ENCODE peak calls at places on chromosomes 13 and 19, in six cellular contexts. Q, L, H, G, P and S are unnamed samples.

GRCh38 chr19:13681509-13681908 is 82.8 kb upstream of the MRI1 start:
- DNase-seq in Q (no peak), L (peak), H (no peak), G (no peak), P (no peak), S (no peak)

GRCh38 chr19:5932146-5932545 is 18.1 kb downstream of the CAPS start:
- DNase-seq in Q (peak), L (no peak), H (no peak), G (no peak), P (no peak), S (no peak)

GRCh38 chr13:98961204-98962105 is 16.4 kb downstream of the DOCK9 start:
- DNase-seq in Q (no peak), L (no peak), H (no peak), G (no peak), P (no peak), S (no peak)

GRCh38 chr19:48444933-48445194 is 919 bp upstream of the GRWD1 start:
- DNase-seq in Q (no peak), L (no peak), H (no peak), G (no peak), P (no peak), S (no peak)

GRCh38 chr19:6425732-6426686 is 1.4 kb upstream of the KHSRP start:
- DNase-seq in Q (no peak), L (no peak), H (no peak), G (no peak), P (peak), S (no peak)

GRCh38 chr13:42996584-42996983 is 4.5 kb upstream of the EPSTI1 start:
- DNase-seq in Q (no peak), L (peak), H (peak), G (no peak), P (peak), S (peak)

GRCh38 chr13:85698236-85698635 is 101.0 kb downstream of the SLITRK6 start:
- DNase-seq in Q (no peak), L (no peak), H (no peak), G (no peak), P (no peak), S (no peak)

GRCh38 chr13:36921902-36922301 is 1.9 kb upstream of the SMAD9 start:
- DNase-seq in Q (no peak), L (no peak), H (no peak), G (no peak), P (no peak), S (no peak)

GRCh38 chr13:21674271-21675009 is 3.6 kb downstream of the FGF9 start:
- DNase-seq in Q (peak), L (no peak), H (no peak), G (peak), P (no peak), S (no peak)

GRCh38 chr13:110471833-110472162 is 89.7 kb downstream of the RAB20 start:
- DNase-seq in Q (no peak), L (peak), H (no peak), G (peak), P (no peak), S (peak)

GRCh38 chr19:43476606-43477005 is 11.2 kb upstream of the LYPD3 start:
- DNase-seq in Q (no peak), L (peak), H (peak), G (no peak), P (no peak), S (peak)

GRCh38 chr13:48233097-48233885 is at the start of gene ITM2B:
- DNase-seq in Q (peak), L (peak), H (no peak), G (peak), P (peak), S (no peak)

GRCh38 chr13:45718063-45718462 is 15.9 kb downstream of the CBY2 start:
- DNase-seq in Q (no peak), L (peak), H (no peak), G (no peak), P (peak), S (no peak)

GRCh38 chr13:25902946-25903345 is 148.9 kb downstream of the SHISA2 start:
- DNase-seq in Q (no peak), L (no peak), H (no peak), G (no peak), P (no peak), S (no peak)

GRCh38 chr19:10815969-10816635 is 19.9 kb downstream of the TMED1 start:
- DNase-seq in Q (peak), L (peak), H (no peak), G (no peak), P (no peak), S (no peak)

GRCh38 chr13:97574926-97575325 is 141.0 kb downstream of the RAP2A start:
- DNase-seq in Q (no peak), L (peak), H (peak), G (no peak), P (peak), S (no peak)

GRCh38 chr19:58476498-58477015 is 405 bp downstream of the ZNF446 start:
- DNase-seq in Q (no peak), L (peak), H (no peak), G (no peak), P (peak), S (no peak)

GRCh38 chr19:16141043-16141442 is 2.4 kb upstream of the HSH2D start:
- DNase-seq in Q (no peak), L (no peak), H (no peak), G (peak), P (no peak), S (no peak)

GRCh38 chr19:7159105-7159933 is 89.8 kb downstream of the ZNF557 start:
- DNase-seq in Q (peak), L (peak), H (peak), G (no peak), P (no peak), S (no peak)

GRCh38 chr13:60267498-60268202 is 103.9 kb upstream of the DIAPH3 start:
- DNase-seq in Q (no peak), L (no peak), H (no peak), G (no peak), P (no peak), S (no peak)

GRCh38 chr19:1010586-1011510 is 10.1 kb downstream of the TMEM259 start:
- DNase-seq in Q (peak), L (no peak), H (no peak), G (no peak), P (no peak), S (no peak)

GRCh38 chr19:1007852-1008251 is 7.6 kb downstream of the GRIN3B start:
- DNase-seq in Q (peak), L (no peak), H (no peak), G (no peak), P (no peak), S (no peak)

GRCh38 chr19:1009976-1010538 is 9.8 kb downstream of the GRIN3B start:
- DNase-seq in Q (peak), L (no peak), H (no peak), G (no peak), P (no peak), S (no peak)

GRCh38 chr19:1008268-1009042 is 8.2 kb downstream of the GRIN3B start:
- DNase-seq in Q (peak), L (no peak), H (no peak), G (no peak), P (no peak), S (no peak)

DNA sequence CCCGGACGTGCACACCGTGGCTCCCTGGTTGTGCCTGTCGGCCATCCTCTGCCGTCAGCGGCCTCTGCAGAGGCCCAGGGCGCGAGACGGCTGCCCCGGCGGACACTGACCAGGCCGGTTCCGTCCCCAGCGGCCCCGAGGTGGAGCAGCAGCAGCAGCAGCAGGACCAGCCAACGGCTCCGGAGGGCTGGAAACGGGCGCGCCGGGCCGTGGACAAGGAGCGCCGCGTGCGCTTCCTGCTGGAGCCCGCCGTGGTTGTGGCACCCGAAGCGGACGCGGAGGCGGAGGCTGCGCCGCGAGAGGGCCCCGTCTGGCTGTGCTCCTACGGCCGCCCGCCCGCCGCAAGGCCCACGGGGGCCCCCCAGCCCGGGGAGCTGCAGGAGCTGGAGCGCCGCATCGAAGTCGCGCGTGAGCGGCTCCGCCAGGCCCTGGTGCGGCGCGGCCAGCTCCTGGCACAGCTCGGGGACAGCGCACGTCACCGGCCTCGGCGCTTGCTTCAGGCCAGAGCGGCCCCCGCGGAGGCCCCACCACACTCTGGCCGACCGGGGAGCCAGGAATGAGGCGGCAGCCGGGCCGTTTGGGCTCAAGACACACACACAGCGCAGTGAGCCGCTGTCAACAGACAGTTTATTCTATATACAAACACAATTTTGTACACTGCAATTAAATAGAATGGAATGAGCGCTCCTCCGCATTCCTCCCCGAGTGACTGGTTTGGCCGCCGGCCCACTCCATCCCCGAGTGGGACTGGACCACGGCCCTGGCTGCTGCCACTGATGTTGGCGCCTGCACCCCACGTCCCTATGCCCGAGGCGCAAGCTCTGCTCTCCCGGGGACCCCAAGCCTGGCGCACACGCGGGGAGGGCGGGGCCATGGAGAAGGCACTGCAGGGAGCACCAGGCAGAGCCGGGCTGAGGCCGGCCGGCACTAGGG is 9.1 kb downstream of the GRIN3B start:
- DNase-seq in Q (peak), L (no peak), H (peak), G (no peak), P (no peak), S (no peak)
- H3K4me3 ChIP-seq in Q (no peak), L (no peak), H (peak), G (no peak), P (no peak), S (no peak)

GRCh38 chr19:39345956-39346355 is 3.7 kb downstream of the SAMD4B start:
- DNase-seq in Q (no peak), L (no peak), H (no peak), G (no peak), P (no peak), S (no peak)

GRCh38 chr19:39339636-39340035 is 2.6 kb upstream of the SAMD4B start:
- DNase-seq in Q (no peak), L (no peak), H (no peak), G (no peak), P (peak), S (no peak)

GRCh38 chr19:39342647-39343305 is 555 bp downstream of the SAMD4B start:
- DNase-seq in Q (peak), L (no peak), H (no peak), G (no peak), P (no peak), S (no peak)

GRCh38 chr19:39341720-39342604 is at the start of gene SAMD4B:
- DNase-seq in Q (peak), L (peak), H (peak), G (peak), P (peak), S (peak)

GRCh38 chr19:39341122-39341719 is 1.0 kb upstream of the SAMD4B start:
- DNase-seq in Q (peak), L (no peak), H (no peak), G (peak), P (no peak), S (no peak)
- H3K4me3 ChIP-seq in Q (peak), L (peak), H (peak), G (peak), P (peak), S (peak)

GRCh38 chr19:46346821-46347571 is at the start of gene PPP5C:
- DNase-seq in Q (peak), L (peak), H (peak), G (peak), P (peak), S (peak)

GRCh38 chr19:46350029-46350757 is 3.3 kb downstream of the PPP5C start:
- DNase-seq in Q (no peak), L (no peak), H (no peak), G (no peak), P (no peak), S (no peak)

GRCh38 chr19:46349311-46349993 is 2.6 kb downstream of the PPP5C start:
- DNase-seq in Q (no peak), L (no peak), H (no peak), G (no peak), P (no peak), S (no peak)

GRCh38 chr19:46347572-46347883 is 641 bp downstream of the PPP5C start:
- DNase-seq in Q (no peak), L (no peak), H (no peak), G (no peak), P (no peak), S (no peak)

GRCh38 chr19:46347985-46348384 is 1.1 kb downstream of the PPP5C start:
- DNase-seq in Q (no peak), L (no peak), H (no peak), G (no peak), P (no peak), S (no peak)
- H3K4me3 ChIP-seq in Q (no peak), L (peak), H (peak), G (no peak), P (peak), S (no peak)

GRCh38 chr19:53864308-53864836 is 3.3 kb upstream of the MYADM start:
- DNase-seq in Q (no peak), L (no peak), H (no peak), G (no peak), P (peak), S (no peak)

GRCh38 chr19:53868091-53868891 is 608 bp downstream of the MYADM start:
- DNase-seq in Q (peak), L (peak), H (no peak), G (peak), P (peak), S (no peak)

GRCh38 chr19:53865918-53866696 is 1.6 kb upstream of the MYADM start:
- DNase-seq in Q (peak), L (peak), H (no peak), G (peak), P (peak), S (no peak)

GRCh38 chr19:53867225-53868090 is at the start of gene MYADM:
- DNase-seq in Q (peak), L (peak), H (peak), G (peak), P (peak), S (peak)

DNA sequence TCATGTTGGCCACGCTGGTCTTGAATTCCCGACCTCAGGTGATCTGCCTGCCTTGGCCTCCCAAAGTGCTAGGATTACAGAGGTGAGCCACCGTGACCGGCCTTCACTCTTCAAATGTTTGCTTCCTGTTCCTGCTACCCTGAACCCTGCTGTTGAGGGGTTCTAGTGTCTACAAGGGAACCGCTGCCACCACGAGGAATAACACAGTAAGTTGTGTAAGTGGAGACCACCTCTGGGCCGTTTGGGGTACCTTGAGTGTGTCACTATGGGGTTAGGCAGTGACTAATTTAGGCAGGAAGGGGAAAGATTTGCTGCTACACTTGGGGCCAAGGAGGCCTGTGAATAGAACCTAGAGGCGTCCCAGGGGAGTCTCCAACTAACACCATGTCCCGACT is 2.2 kb upstream of the MYADM start:
- DNase-seq in Q (no peak), L (peak), H (no peak), G (no peak), P (peak), S (no peak)
- H3K4me3 ChIP-seq in Q (no peak), L (peak), H (peak), G (no peak), P (peak), S (peak)

GRCh38 chr13:90683711-90684131 is 663.8 kb upstream of the MIR17HG start:
- DNase-seq in Q (no peak), L (no peak), H (no peak), G (no peak), P (no peak), S (no peak)
- H3K4me3 ChIP-seq in Q (no peak), L (no peak), H (no peak), G (no peak), P (no peak), S (no peak)

GRCh38 chr13:30395192-30396158 is 26.8 kb upstream of the UBE2L5 start:
- DNase-seq in Q (peak), L (peak), H (peak), G (peak), P (peak), S (peak)
- H3K4me3 ChIP-seq in Q (peak), L (peak), H (peak), G (peak), P (peak), S (peak)

DNA sequence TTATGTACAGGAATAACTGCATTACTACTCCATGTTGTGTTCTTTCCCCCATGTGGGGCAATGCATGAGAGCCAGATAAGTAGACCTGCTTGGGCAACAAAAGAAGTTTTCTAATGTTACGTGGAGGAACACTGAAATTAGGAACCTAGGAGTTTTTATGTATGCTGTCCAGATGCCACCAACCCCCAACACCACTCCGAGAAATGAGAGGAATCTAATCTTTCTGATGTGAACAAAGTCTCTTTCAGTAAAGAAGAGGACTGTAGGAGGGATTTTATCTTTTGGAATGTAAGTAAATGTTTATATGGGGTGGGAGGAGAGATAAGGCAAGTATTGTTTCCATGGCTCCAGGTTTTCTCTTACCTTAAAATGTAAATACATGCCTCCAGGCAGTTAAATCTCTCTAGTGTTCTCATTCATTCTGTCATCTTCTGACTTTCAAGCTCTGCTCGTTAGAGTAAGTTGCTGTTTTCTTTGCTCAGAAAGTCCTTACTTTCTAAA is 820.6 kb downstream of the PCDH17 start:
- DNase-seq in Q (no peak), L (no peak), H (no peak), G (no peak), P (peak), S (no peak)
- H3K4me3 ChIP-seq in Q (no peak), L (no peak), H (no peak), G (no peak), P (no peak), S (no peak)